ENCODE peak calls at places on chromosomes 13 and 19, in four cellular contexts. H is amniotic stem cell; T is hypothalamus; A is CD4-positive, CD25-positive, alpha-beta regulatory T cell. F is an unnamed sample.

GRCh38 chr19:6564393-6564792 is 26.6 kb downstream of the CD70 start:
- DNase-seq in T (no peak), A (no peak), H (no peak), F (no peak)

GRCh38 chr19:45805719-45806118 is 9.4 kb downstream of the RSPH6A start:
- DNase-seq in H (no peak), T (no peak), A (no peak), F (no peak)

GRCh38 chr19:30719189-30719990 is 347.2 kb downstream of the ZNF536 start:
- DNase-seq in H (no peak), T (no peak), A (no peak), F (no peak)

GRCh38 chr19:10093295-10094186 is 7.4 kb downstream of the SHFL start:
- DNase-seq in A (no peak), H (no peak), T (no peak), F (no peak)

GRCh38 chr19:49149652-49150105 is 5.5 kb downstream of the HRC start:
- DNase-seq in T (no peak), H (peak), A (no peak), F (peak)

GRCh38 chr13:44908712-44909111 is 80.6 kb downstream of the NUFIP1 start:
- DNase-seq in A (no peak), H (no peak), T (no peak), F (no peak)

GRCh38 chr19:19582471-19582870 is 36.0 kb downstream of the PBX4 start:
- DNase-seq in T (no peak), H (no peak), A (no peak), F (no peak)

GRCh38 chr13:80084086-80084676 is 256.7 kb downstream of the SPRY2 start:
- DNase-seq in T (no peak), H (no peak), A (no peak), F (peak)

GRCh38 chr19:48591021-48591420 is 15.5 kb upstream of the SPACA4 start:
- DNase-seq in T (no peak), H (no peak), A (no peak), F (no peak)

GRCh38 chr13:59747529-59747928 is 416.2 kb downstream of the DIAPH3 start:
- DNase-seq in H (no peak), A (no peak), T (no peak), F (no peak)

GRCh38 chr19:3360494-3361383 is 5.6 kb upstream of the NFIC start:
- DNase-seq in T (peak), H (no peak), A (peak), F (no peak)

GRCh38 chr13:22848539-22849052 is 332.2 kb upstream of the SGCG start:
- DNase-seq in A (no peak), T (no peak), H (no peak), F (no peak)

GRCh38 chr19:10013834-10014618 is 743 bp downstream of the RDH8 start:
- DNase-seq in A (no peak), H (no peak), T (no peak), F (no peak)

GRCh38 chr13:105177265-105177900 is 1358.1 kb downstream of the EFNB2 start:
- DNase-seq in H (no peak), A (no peak), T (no peak), F (no peak)

GRCh38 chr19:42284066-42284501 is 15.0 kb downstream of the CIC start:
- DNase-seq in A (peak), T (no peak), H (no peak), F (peak)

GRCh38 chr19:55255618-55256423 is 3.0 kb downstream of the PPP6R1 start:
- DNase-seq in H (no peak), A (peak), T (no peak), F (no peak)

GRCh38 chr19:6241680-6242079 is 38.1 kb downstream of the MLLT1 start:
- DNase-seq in T (peak), A (no peak), H (no peak), F (no peak)

GRCh38 chr19:48638831-48639381 is 1.7 kb upstream of the DBP start:
- DNase-seq in T (no peak), H (no peak), A (peak), F (no peak)

GRCh38 chr19:30229524-30230174 is 142.5 kb upstream of the ZNF536 start:
- DNase-seq in T (no peak), H (no peak), A (no peak), F (no peak)

GRCh38 chr19:56838930-56839664 is 1.4 kb downstream of the PEG3 start:
- DNase-seq in T (peak), A (peak), H (no peak), F (no peak)

GRCh38 chr13:40388617-40389016 is 277.8 kb downstream of the FOXO1 start:
- DNase-seq in A (peak), H (no peak), T (no peak), F (peak)

GRCh38 chr13:75258159-75258782 is 223.7 kb downstream of the TBC1D4 start:
- DNase-seq in T (no peak), A (peak), H (peak), F (peak)

GRCh38 chr19:56877069-56877715 is 36.7 kb upstream of the PEG3 start:
- DNase-seq in T (no peak), A (no peak), H (no peak), F (no peak)

GRCh38 chr19:19170053-19170945 is at the start of gene MEF2B:
- DNase-seq in T (no peak), H (no peak), A (peak), F (peak)

GRCh38 chr13:102195566-102196462 is 206.0 kb downstream of the FGF14 start:
- DNase-seq in T (no peak), H (no peak), A (no peak), F (no peak)

GRCh38 chr13:72463561-72463960 is 263.9 kb downstream of the MZT1 start:
- DNase-seq in H (no peak), A (no peak), T (no peak), F (no peak)

GRCh38 chr19:55418185-55418584 is 10.6 kb upstream of the UBE2S start:
- DNase-seq in T (no peak), A (peak), H (peak), F (peak)

GRCh38 chr19:53999694-54000093 is 8.3 kb downstream of the CACNG6 start:
- DNase-seq in T (no peak), A (no peak), H (no peak), F (no peak)

GRCh38 chr19:32781280-32781679 is 61.7 kb downstream of the TDRD12 start:
- DNase-seq in H (no peak), A (no peak), T (no peak), F (no peak)

GRCh38 chr19:12952488-12953455 is 4.3 kb downstream of the GADD45GIP1 start:
- DNase-seq in H (peak), A (no peak), T (no peak), F (peak)

GRCh38 chr19:9456018-9456689 is 20.8 kb upstream of the ZNF266 start:
- DNase-seq in T (no peak), H (no peak), A (no peak), F (no peak)

GRCh38 chr19:31718898-31719297 is 369.7 kb upstream of the TSHZ3 start:
- DNase-seq in T (no peak), H (no peak), A (no peak), F (no peak)

GRCh38 chr13:110126391-110126961 is 180.5 kb downstream of the COL4A1 start:
- DNase-seq in A (no peak), T (no peak), H (peak), F (peak)

GRCh38 chr19:12379732-12380443 is 14.4 kb upstream of the ZNF442 start:
- DNase-seq in T (no peak), A (no peak), H (no peak), F (no peak)

GRCh38 chr19:40786060-40787037 is 8.3 kb downstream of the RAB4B start:
- DNase-seq in A (no peak), T (no peak), H (no peak), F (no peak)

GRCh38 chr13:42047561-42048322 is 706 bp upstream of the DGKH start:
- DNase-seq in T (no peak), A (peak), H (peak), F (no peak)

GRCh38 chr19:1401138-1401888 is at the start of gene GAMT:
- DNase-seq in T (no peak), H (peak), A (peak), F (no peak)

F was measured in GM04504.